ENCODE peak calls at places on chromosomes 16 and 17, in eight cellular contexts. A is cardiac fibroblast, T is hepatocyte, O is BJ, C is fibroblast of lung, Q is upper lobe of right lung, L is nephron progenitor cell, E is H9. F is an unnamed sample.

GRCh38 chr17:72529386-72529785 is 408.6 kb downstream of the SOX9 start:
- DNase-seq in A (no peak), T (no peak), O (no peak), C (no peak), Q (no peak), L (no peak), E (no peak), F (no peak)

GRCh38 chr17:67050476-67051154 is 6.3 kb downstream of the CACNG1 start:
- DNase-seq in A (no peak), T (no peak), O (no peak), C (no peak), Q (no peak), L (no peak), E (no peak), F (no peak)

GRCh38 chr16:79776243-79776884 is 175.8 kb upstream of the MAF start:
- DNase-seq in A (peak; percentile 48), T (peak; percentile 35), O (no peak), C (peak; percentile 88), Q (no peak), L (no peak), E (peak; percentile 47), F (no peak)

GRCh38 chr16:85172465-85173071 is 60.3 kb upstream of the CIBAR2 start:
- DNase-seq in A (no peak), T (no peak), O (no peak), C (peak; percentile 49), Q (no peak), L (peak; percentile 43), E (peak; percentile 70), F (peak; percentile 56)

GRCh38 chr17:63985387-63986140 is 12.6 kb upstream of the PRR29 start:
- DNase-seq in A (no peak), T (no peak), O (no peak), C (no peak), Q (no peak), L (no peak), E (peak; percentile 71), F (no peak)

GRCh38 chr17:76598004-76598439 is 12.4 kb upstream of the ST6GALNAC2 start:
- DNase-seq in A (no peak), T (no peak), O (no peak), C (no peak), Q (no peak), L (no peak), E (no peak), F (no peak)

GRCh38 chr17:83133302-83134121 is 54.1 kb downstream of the METRNL start:
- DNase-seq in A (no peak), T (no peak), O (no peak), C (no peak), Q (peak; percentile 54), L (no peak), E (peak; percentile 26), F (no peak)

GRCh38 chr17:2844386-2844785 is 48.1 kb downstream of the RAP1GAP2 start:
- DNase-seq in A (no peak), T (peak; percentile 73), O (no peak), C (no peak), Q (no peak), L (no peak), E (peak; percentile 61), F (no peak)

GRCh38 chr17:3808701-3809100 is 7.7 kb upstream of the ITGAE start:
- DNase-seq in A (no peak), T (no peak), O (no peak), C (no peak), Q (no peak), L (no peak), E (no peak), F (no peak)

GRCh38 chr17:21460358-21460757 is 84.2 kb downstream of the KCNJ12 start:
- DNase-seq in A (peak; percentile 48), T (no peak), O (no peak), C (peak; percentile 93), Q (no peak), L (no peak), E (no peak), F (no peak)

GRCh38 chr17:13626703-13627102 is 25.0 kb upstream of the HS3ST3A1 start:
- DNase-seq in A (peak; percentile 19), T (no peak), O (peak; percentile 24), C (peak; percentile 81), Q (no peak), L (no peak), E (no peak), F (no peak)

GRCh38 chr16:88430524-88431446 is 22.3 kb upstream of the ZFPM1 start:
- DNase-seq in A (no peak), T (no peak), O (no peak), C (peak; percentile 22), Q (no peak), L (no peak), E (peak; percentile 66), F (peak; percentile 44)

GRCh38 chr17:69175262-69175811 is 33.6 kb upstream of the ABCA6 start:
- DNase-seq in A (no peak), T (no peak), O (no peak), C (no peak), Q (no peak), L (no peak), E (no peak), F (no peak)

DNA sequence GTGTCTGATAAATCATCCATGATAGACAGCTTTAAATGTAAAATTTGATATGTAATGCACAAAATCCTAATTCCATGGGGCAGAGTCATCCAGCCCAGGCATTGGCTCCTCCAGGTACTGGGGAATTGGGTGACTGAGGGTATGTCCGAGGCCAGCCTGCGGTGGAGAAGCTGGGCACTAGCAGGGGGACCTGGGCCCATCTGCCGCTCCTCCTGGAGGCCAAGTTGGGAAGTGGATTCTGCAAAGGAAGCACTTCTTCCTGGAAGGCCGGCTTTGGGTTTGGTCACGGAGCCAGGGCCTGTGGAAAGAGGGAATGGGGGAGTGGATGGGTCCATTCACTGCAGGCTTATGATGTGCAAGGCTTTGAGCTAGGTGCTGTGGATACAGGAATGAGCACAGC is 85.8 kb downstream of the GNAO1 start:
- DNase-seq in A (no peak), T (peak; percentile 26), O (no peak), C (no peak), Q (peak; percentile 45), L (peak; percentile 51), E (peak; percentile 73), F (no peak)
- TF ChIP-seq CTCF in A (no peak), T (no peak), O (no peak), C (no peak), Q (no peak), L (peak; percentile 46), E (peak; percentile 75), F (no peak)

GRCh38 chr17:11682646-11683045 is 84.4 kb downstream of the DNAH9 start:
- DNase-seq in A (no peak), T (no peak), O (no peak), C (no peak), Q (no peak), L (no peak), E (no peak), F (no peak)
- TF ChIP-seq CTCF in A (no peak), T (no peak), O (no peak), C (no peak), Q (no peak), L (no peak), E (no peak), F (no peak)

GRCh38 chr16:69599731-69600130 is 34.0 kb downstream of the NFAT5 start:
- DNase-seq in A (no peak), T (no peak), O (no peak), C (no peak), Q (no peak), L (no peak), E (no peak), F (no peak)

GRCh38 chr16:69600202-69600601 is 34.4 kb downstream of the NFAT5 start:
- DNase-seq in A (no peak), T (no peak), O (no peak), C (no peak), Q (no peak), L (no peak), E (no peak), F (no peak)

GRCh38 chr16:69598045-69598444 is 32.3 kb downstream of the NFAT5 start:
- DNase-seq in A (no peak), T (no peak), O (no peak), C (no peak), Q (no peak), L (no peak), E (no peak), F (no peak)

GRCh38 chr16:69596801-69597200 is 31.0 kb downstream of the NFAT5 start:
- DNase-seq in A (no peak), T (no peak), O (no peak), C (no peak), Q (no peak), L (no peak), E (no peak), F (no peak)

DNA sequence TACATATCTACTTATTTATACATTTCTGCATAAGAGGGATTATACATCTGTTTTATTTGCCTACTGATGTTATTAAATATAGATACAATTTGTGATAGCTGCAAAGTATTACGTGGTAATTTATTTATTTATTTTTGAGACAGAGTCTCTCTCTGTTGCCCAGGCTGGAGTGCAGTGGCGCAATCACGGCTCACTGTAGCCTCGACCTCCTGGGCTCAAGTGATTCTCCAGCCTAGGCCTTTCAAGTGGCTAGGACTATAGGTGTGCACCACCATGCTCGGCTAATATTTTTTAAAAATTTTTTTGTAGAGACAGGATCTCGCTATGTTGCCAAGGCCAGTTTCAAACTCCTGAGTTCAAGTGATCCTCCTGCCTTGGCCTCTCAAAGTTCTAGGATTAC is 35.5 kb downstream of the NFAT5 start:
- DNase-seq in A (no peak), T (no peak), O (no peak), C (no peak), Q (no peak), L (no peak), E (no peak), F (no peak)
- TF ChIP-seq CTCF in A (no peak), T (no peak), O (no peak), C (no peak), Q (no peak), L (no peak), E (no peak), F (no peak)

DNA sequence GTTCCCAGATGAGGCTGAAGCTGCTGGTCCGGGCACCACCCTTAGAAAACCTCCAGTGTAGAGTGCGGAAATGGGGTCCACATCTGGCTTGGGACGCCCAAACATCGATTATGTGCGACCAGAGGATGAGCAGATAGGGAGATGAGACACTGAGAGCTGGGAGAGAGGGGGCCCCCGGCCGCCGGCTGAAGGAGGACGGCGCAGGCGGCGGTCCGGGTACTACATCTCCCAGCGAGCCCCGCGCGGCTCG is 182 bp upstream of the SPECC1 start:
- DNase-seq in A (no peak), T (no peak), O (no peak), C (no peak), Q (peak; percentile 88), L (no peak), E (no peak), F (no peak)
- TF ChIP-seq CTCF in A (no peak), T (no peak), O (peak; percentile 57), C (peak; percentile 87), Q (no peak), L (no peak), E (no peak), F (no peak)

DNA sequence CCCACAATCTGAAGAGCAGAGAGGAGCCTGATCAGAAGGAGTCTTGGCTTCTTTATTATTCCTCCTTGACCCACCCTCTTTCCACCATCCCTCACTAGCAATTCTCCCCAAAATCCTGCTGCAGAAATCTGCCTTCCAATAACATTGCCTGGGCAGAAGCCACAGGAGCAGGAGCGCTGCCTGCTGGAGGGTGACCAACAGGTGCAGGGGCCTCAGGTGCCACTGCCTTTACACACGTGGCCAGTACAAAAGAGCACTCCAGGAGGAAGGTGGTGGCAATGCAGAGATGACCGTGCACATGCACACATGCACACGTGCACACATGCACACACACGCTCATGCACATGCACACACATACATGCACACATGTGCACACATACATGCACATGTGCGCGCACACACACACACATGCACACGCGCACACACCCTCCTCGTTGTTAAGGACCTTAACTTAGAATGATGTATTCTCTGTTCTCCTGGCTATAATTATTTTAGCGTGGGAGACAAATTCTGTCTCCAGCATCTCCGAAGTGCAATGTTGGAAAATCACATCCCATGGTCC is 12.8 kb downstream of the RBFOX3 start:
- DNase-seq in A (no peak), T (no peak), O (no peak), C (no peak), Q (no peak), L (no peak), E (no peak), F (no peak)
- TF ChIP-seq CTCF in A (no peak), T (no peak), O (no peak), C (no peak), Q (no peak), L (no peak), E (no peak), F (no peak)

F was measured in Calu3.